ENCODE peak calls at places on chromosomes 13 and 19, in nine cellular contexts. T, B, E, L, O, F, I, K and S are unnamed samples.
A peak's percentile ranks its signal among the peaks of the same experiment; 100 is the strongest.

GRCh38 chr19:28393574-28394336 is 819.2 kb downstream of the UQCRFS1 start:
- DNase-seq in E (no peak), L (no peak), I (no peak), K (no peak), O (no peak), F (no peak), T (no peak), B (no peak), S (no peak)

GRCh38 chr19:42028304-42029216 is 34.5 kb upstream of the ATP1A3 start:
- DNase-seq in F (no peak), O (no peak), B (peak; percentile 33), E (peak; percentile 12), K (peak; percentile 80), T (peak; percentile 36), L (no peak), I (no peak), S (no peak)

GRCh38 chr13:60311527-60311926 is 85.5 kb upstream of the TDRD3 start:
- DNase-seq in F (no peak), I (no peak), O (no peak), B (no peak), E (no peak), L (no peak), K (no peak), T (no peak), S (no peak)

GRCh38 chr13:87676254-87677042 is 5.3 kb downstream of the SLITRK5 start:
- DNase-seq in B (no peak), E (no peak), L (no peak), F (no peak), K (no peak), I (no peak), T (no peak), O (no peak), S (peak; percentile 9)

GRCh38 chr19:27774827-27775226 is 1438.1 kb downstream of the UQCRFS1 start:
- DNase-seq in E (no peak), L (no peak), K (peak; percentile 74), T (no peak), F (no peak), O (no peak), I (no peak), B (no peak), S (no peak)

GRCh38 chr13:95723428-95723827 is 46.5 kb downstream of the DNAJC3 start:
- DNase-seq in B (no peak), I (no peak), O (no peak), E (no peak), F (no peak), T (no peak), K (no peak), L (no peak), S (no peak)

GRCh38 chr13:110397445-110397844 is 90.4 kb downstream of the COL4A2 start:
- DNase-seq in F (no peak), T (peak; percentile 3), B (no peak), E (no peak), K (no peak), O (no peak), L (peak; percentile 48), I (no peak), S (no peak)

GRCh38 chr19:610801-611505 is 21.3 kb downstream of the HCN2 start:
- DNase-seq in L (no peak), B (no peak), I (no peak), K (peak; percentile 84), O (no peak), F (no peak), E (peak; percentile 79), T (no peak), S (peak; percentile 83)

GRCh38 chr13:73146705-73147104 is 87.9 kb downstream of the KLF5 start:
- DNase-seq in K (no peak), F (no peak), O (no peak), B (no peak), L (no peak), E (no peak), T (no peak), I (no peak), S (no peak)

GRCh38 chr13:84972907-84973306 is 826.3 kb downstream of the SLITRK6 start:
- DNase-seq in E (no peak), K (no peak), I (no peak), T (no peak), O (no peak), B (no peak), F (no peak), L (no peak), S (no peak)

GRCh38 chr13:29591310-29591709 is 4.2 kb downstream of the SLC7A1 start:
- DNase-seq in E (no peak), B (no peak), I (no peak), F (no peak), L (no peak), T (no peak), K (no peak), O (no peak), S (no peak)

GRCh38 chr13:100594731-100595130 is 6.1 kb upstream of the GGACT start:
- DNase-seq in I (no peak), E (no peak), O (no peak), L (no peak), K (peak; percentile 18), F (no peak), B (no peak), T (peak; percentile 5), S (no peak)

GRCh38 chr13:91647361-91647970 is 249.0 kb downstream of the GPC5 start:
- DNase-seq in T (no peak), K (peak; percentile 85), L (no peak), F (peak; percentile 13), E (no peak), O (no peak), I (no peak), B (peak; percentile 14), S (peak; percentile 6)

GRCh38 chr19:30064776-30065494 is 122.9 kb downstream of the URI1 start:
- DNase-seq in T (no peak), L (no peak), K (no peak), I (no peak), E (no peak), O (no peak), B (no peak), F (no peak), S (no peak)

GRCh38 chr13:43663474-43664090 is 123.2 kb downstream of the ENOX1 start:
- DNase-seq in K (no peak), B (no peak), O (no peak), E (no peak), I (no peak), T (no peak), L (no peak), F (no peak), S (no peak)

GRCh38 chr19:41226053-41226873 is 7.2 kb downstream of the AXL start:
- DNase-seq in T (peak; percentile 95), L (peak; percentile 68), O (peak; percentile 34), K (peak; percentile 93), E (peak; percentile 79), F (peak; percentile 97), B (peak; percentile 31), I (no peak), S (no peak)

GRCh38 chr13:33454844-33455256 is 169.3 kb upstream of the STARD13 start:
- DNase-seq in L (no peak), I (no peak), T (no peak), F (no peak), O (no peak), K (no peak), E (no peak), B (no peak), S (no peak)

GRCh38 chr13:19957320-19958118 is 1.0 kb upstream of the ZMYM2 start:
- DNase-seq in B (peak; percentile 66), F (peak; percentile 54), K (no peak), L (peak; percentile 79), I (peak; percentile 65), T (peak; percentile 59), E (peak; percentile 82), O (peak; percentile 34), S (peak; percentile 71)

GRCh38 chr13:95497307-95497943 is 55.1 kb upstream of the CLDN10 start:
- DNase-seq in E (no peak), I (no peak), K (no peak), T (no peak), L (no peak), F (no peak), O (no peak), B (no peak), S (no peak)

GRCh38 chr19:51637362-51637978 is 7.3 kb upstream of the SIGLEC5 start:
- DNase-seq in L (no peak), T (no peak), O (no peak), F (no peak), E (no peak), B (no peak), I (no peak), K (peak; percentile 61), S (no peak)
- TF ChIP-seq CTCF in L (peak; percentile 17), T (no peak), O (no peak), F (no peak), E (peak; percentile 8), B (peak; percentile 63), I (no peak), K (peak; percentile 69), S (no peak)

GRCh38 chr13:106318941-106319411 is 216.5 kb downstream of the EFNB2 start:
- DNase-seq in F (peak; percentile 72), L (no peak), I (no peak), T (peak; percentile 47), O (no peak), E (no peak), K (no peak), B (no peak), S (no peak)

GRCh38 chr13:106311004-106311403 is 224.5 kb downstream of the EFNB2 start:
- DNase-seq in O (no peak), B (no peak), E (no peak), K (no peak), I (no peak), T (no peak), F (no peak), L (no peak), S (no peak)

GRCh38 chr13:106310450-106310849 is 225.0 kb downstream of the EFNB2 start:
- DNase-seq in K (no peak), E (no peak), I (no peak), B (no peak), T (no peak), O (no peak), L (no peak), F (no peak), S (no peak)

GRCh38 chr13:106314417-106314816 is 221.0 kb downstream of the EFNB2 start:
- DNase-seq in I (no peak), T (no peak), E (no peak), B (no peak), L (no peak), K (no peak), F (no peak), O (no peak), S (no peak)
- TF ChIP-seq CTCF in I (no peak), T (no peak), E (no peak), B (no peak), L (no peak), K (no peak), F (no peak), O (no peak), S (no peak)

GRCh38 chr19:13761423-13761822 is 2.9 kb upstream of the MRI1 start:
- DNase-seq in T (no peak), E (no peak), F (no peak), O (no peak), B (no peak), L (no peak), K (no peak), I (no peak), S (no peak)
- TF ChIP-seq CTCF in T (no peak), E (no peak), F (peak; percentile 35), O (no peak), B (peak; percentile 28), L (no peak), K (no peak), I (no peak), S (no peak)

DNA sequence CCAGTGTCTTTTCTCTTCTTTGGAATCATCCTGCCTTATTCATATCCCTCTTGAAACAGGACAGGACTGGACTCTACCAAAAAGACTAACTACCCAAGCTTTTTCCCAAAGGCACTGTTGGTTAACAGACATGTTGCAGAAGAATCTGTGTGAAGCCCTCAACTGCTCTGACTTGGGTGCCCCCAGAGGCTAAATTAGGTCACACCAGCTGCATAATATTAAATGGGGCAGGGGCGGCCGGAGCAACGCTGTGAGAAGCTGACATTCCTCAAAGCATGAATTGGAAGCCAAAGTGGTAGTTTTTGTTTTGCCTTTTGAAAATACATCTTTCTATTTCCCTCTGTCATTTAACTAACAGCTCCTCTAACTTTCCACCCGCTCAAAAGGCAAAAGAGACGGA is 185.9 kb downstream of the LHFPL6 start:
- DNase-seq in I (no peak), T (no peak), B (peak; percentile 40), F (no peak), E (no peak), L (no peak), O (no peak), K (no peak), S (no peak)
- TF ChIP-seq CTCF in I (no peak), T (no peak), B (peak; percentile 55), F (no peak), E (no peak), L (no peak), O (peak; percentile 16), K (no peak), S (no peak)